ENCODE peak calls at places on chromosomes 2 and 18, in seven cellular contexts. K, X, F, J, W, A and H are unnamed samples.
A peak's percentile ranks its signal among the peaks of the same experiment; 100 is the strongest.

GRCh38 chr2:120834206-120834605 is 98.5 kb downstream of the GLI2 start:
- DNase-seq in J (peak; percentile 5), W (no peak), K (no peak), F (no peak), A (no peak), X (no peak), H (no peak)

GRCh38 chr18:48153641-48154481 is 223.4 kb upstream of the SMAD2 start:
- DNase-seq in J (no peak), K (no peak), A (no peak), W (no peak), F (no peak), X (no peak), H (peak; percentile 18)

GRCh38 chr2:234983011-234983726 is 31.4 kb downstream of the SH3BP4 start:
- DNase-seq in W (no peak), F (no peak), X (no peak), A (no peak), J (no peak), K (no peak), H (no peak)

GRCh38 chr18:1483386-1483785 is 578.7 kb downstream of the ADCYAP1 start:
- DNase-seq in W (no peak), A (no peak), X (no peak), K (no peak), J (no peak), F (no peak), H (peak; percentile 15)

GRCh38 chr2:162403884-162404283 is 60.0 kb downstream of the GCA start:
- DNase-seq in J (no peak), X (no peak), F (no peak), K (no peak), A (peak; percentile 17), W (no peak), H (peak; percentile 75)

GRCh38 chr2:6072757-6073156 is 380.6 kb downstream of the SOX11 start:
- DNase-seq in F (no peak), A (no peak), J (no peak), X (peak; percentile 62), K (no peak), W (no peak), H (no peak)

GRCh38 chr18:23719634-23720201 is 30.5 kb downstream of the LAMA3 start:
- DNase-seq in X (no peak), A (peak; percentile 98), W (no peak), K (peak; percentile 61), F (no peak), J (peak; percentile 84), H (peak; percentile 96)

GRCh38 chr2:66303471-66303870 is 131.5 kb upstream of the MEIS1 start:
- DNase-seq in A (no peak), K (no peak), W (no peak), J (no peak), F (no peak), X (no peak), H (no peak)

GRCh38 chr2:26811261-26811660 is 25.4 kb downstream of the CENPA start:
- DNase-seq in A (no peak), W (no peak), F (no peak), J (no peak), K (no peak), X (no peak), H (no peak)

GRCh38 chr18:58400337-58400885 is 228.5 kb downstream of the ALPK2 start:
- DNase-seq in X (no peak), K (no peak), A (no peak), W (no peak), F (no peak), J (no peak), H (no peak)

GRCh38 chr2:166118180-166118579 is 9.6 kb downstream of the SCN1A start:
- DNase-seq in X (no peak), J (no peak), A (no peak), W (no peak), K (no peak), F (no peak), H (no peak)

GRCh38 chr18:76588591-76589303 is 93.7 kb upstream of the ZNF516 start:
- DNase-seq in A (no peak), F (no peak), J (no peak), W (no peak), X (peak; percentile 27), K (no peak), H (peak; percentile 16)

GRCh38 chr2:1045109-1045508 is 94.5 kb downstream of the SNTG2 start:
- DNase-seq in W (no peak), K (no peak), J (no peak), F (no peak), X (no peak), A (no peak), H (no peak)

GRCh38 chr18:11859282-11859797 is 8.1 kb downstream of the CHMP1B start:
- DNase-seq in K (no peak), W (no peak), X (no peak), J (no peak), A (no peak), F (no peak), H (no peak)

GRCh38 chr2:231011526-231011925 is 15.6 kb downstream of the SPATA3 start:
- DNase-seq in J (no peak), W (no peak), X (no peak), A (no peak), K (no peak), F (no peak), H (no peak)

GRCh38 chr18:3649135-3649558 is 199.2 kb downstream of the TGIF1 start:
- DNase-seq in F (no peak), W (no peak), J (no peak), X (no peak), K (no peak), A (peak; percentile 37), H (no peak)

GRCh38 chr2:118059919-118060478 is 28.3 kb upstream of the INSIG2 start:
- DNase-seq in F (no peak), X (no peak), J (no peak), A (peak; percentile 74), K (no peak), W (no peak), H (no peak)

GRCh38 chr2:151905963-151906632 is 77.9 kb upstream of the ARL5A start:
- DNase-seq in X (no peak), K (no peak), F (no peak), W (no peak), J (no peak), A (no peak), H (no peak)

GRCh38 chr2:180823546-180824141 is 156.8 kb upstream of the UBE2E3 start:
- DNase-seq in J (no peak), F (no peak), W (no peak), K (no peak), X (no peak), A (peak; percentile 57), H (peak; percentile 61)

GRCh38 chr2:237612527-237613357 is 14.6 kb upstream of the LRRFIP1 start:
- DNase-seq in K (no peak), X (no peak), F (no peak), J (no peak), W (no peak), A (no peak), H (no peak)
- TF ChIP-seq CTCF in K (no peak), X (no peak), F (no peak), J (no peak), W (no peak), A (no peak), H (no peak)

DNA sequence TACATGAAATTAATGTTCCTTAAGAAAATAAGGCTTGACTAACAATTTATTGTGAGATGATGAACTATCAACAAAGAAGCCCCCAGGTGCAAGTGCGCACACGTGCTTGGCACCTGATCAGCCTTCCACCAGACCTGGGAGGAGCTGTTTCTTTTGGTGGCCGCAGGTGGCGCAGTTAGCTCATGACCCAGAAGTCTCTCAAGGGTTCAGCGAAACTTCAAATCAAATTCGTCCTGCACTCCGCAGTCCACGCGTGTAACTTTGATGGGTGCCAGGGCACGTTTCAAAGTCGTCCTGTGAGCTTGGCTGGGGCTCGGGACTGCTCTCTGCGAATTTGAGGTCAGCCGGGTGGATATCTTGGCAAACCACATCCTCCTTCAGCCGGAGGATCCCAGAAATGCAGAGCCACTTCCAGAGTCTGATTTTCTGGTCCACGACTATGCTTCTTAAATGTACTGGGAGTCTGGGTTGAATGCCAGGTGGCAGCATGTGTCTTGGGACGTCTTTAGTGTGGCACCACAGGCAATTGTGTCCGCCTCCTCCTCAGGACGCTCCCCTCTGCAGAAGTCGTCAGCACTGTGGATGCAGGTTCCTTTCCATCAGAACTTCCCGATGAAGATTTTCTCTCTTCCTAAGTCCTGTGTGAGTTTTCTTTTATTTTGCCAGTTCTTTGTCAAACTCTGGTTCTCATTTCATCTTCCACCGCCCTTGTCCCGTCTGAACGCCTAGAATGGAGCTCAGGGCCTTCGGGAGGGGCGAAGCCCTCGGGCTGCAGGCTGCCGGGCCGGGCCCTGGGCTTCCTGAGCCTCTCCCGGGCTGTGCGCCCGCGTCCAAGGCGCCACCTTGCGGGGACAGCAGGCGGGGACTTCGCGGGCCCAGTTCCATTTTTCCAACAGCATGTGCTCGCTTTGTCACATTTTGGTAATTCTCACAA is 61.3 kb upstream of the RAPGEF4 start:
- DNase-seq in J (no peak), A (no peak), K (peak; percentile 37), F (no peak), X (peak; percentile 79), W (peak; percentile 50), H (no peak)
- H3K4me3 ChIP-seq in J (no peak overlapping the region), A (no peak overlapping the region), K (no peak overlapping the region), F (no peak overlapping the region), X (no peak overlapping the region), W (peak overlapping the region; percentile 24), H (no peak overlapping the region)

DNA sequence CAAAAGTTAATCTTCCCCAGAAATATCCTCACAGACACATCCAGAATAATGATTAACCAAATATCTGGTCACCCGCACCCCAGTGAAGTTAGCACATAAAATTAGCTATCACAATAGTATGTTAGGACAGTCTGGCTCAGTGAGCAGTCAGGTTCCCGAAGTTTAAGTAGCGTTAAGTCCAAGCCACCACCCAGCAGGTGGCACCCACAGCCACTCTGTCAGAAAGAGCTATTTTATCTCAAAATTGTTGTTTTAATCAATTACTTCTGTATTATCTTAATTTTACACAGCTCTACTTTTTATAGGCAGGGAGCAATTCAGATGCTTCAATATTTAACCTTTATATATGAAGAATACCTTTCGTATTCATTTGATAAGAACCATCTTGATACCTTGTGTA is 537.5 kb downstream of the MBD2 start:
- DNase-seq in J (no peak), X (no peak), K (no peak), F (no peak), W (no peak), A (no peak), H (no peak)
- TF ChIP-seq CTCF in J (peak; percentile 24), X (no peak), K (no peak), F (no peak), W (no peak), A (no peak), H (no peak)

GRCh38 chr2:135531231-135532197 is at the start of gene R3HDM1:
- DNase-seq in K (peak; percentile 99), A (peak; percentile 100), F (peak; percentile 89), J (peak; percentile 96), X (peak; percentile 99), W (peak; percentile 96), H (peak; percentile 100)

GRCh38 chr2:135528006-135528405 is 3.0 kb downstream of the ZRANB3 start:
- DNase-seq in F (no peak), J (no peak), X (no peak), W (no peak), A (no peak), K (no peak), H (no peak)

GRCh38 chr2:135530313-135531230 is at the start of gene ZRANB3:
- DNase-seq in W (peak; percentile 92), K (peak; percentile 96), A (peak; percentile 98), X (peak; percentile 98), J (peak; percentile 96), F (peak; percentile 88), H (peak; percentile 99)

DNA sequence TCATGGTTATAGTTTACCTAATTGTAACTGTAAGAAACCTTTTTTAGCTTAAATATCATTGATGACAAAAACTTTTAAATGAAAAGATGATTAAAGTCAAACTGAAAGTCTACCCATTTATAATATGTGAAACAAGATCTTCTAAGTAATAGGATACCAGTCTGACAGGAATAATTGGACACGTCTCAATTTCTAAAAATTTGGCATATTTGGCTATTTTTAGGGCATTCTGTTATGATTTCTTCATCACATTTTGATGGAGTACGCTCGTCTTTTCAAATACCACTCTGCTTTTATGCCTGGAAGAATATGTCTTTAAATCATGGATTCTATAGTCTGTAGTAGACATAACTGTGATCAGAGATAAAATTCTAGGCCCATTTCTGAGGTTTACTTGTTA is 1.3 kb downstream of the R3HDM1 start:
- DNase-seq in X (no peak), F (no peak), J (no peak), K (no peak), W (no peak), A (no peak), H (no peak)
- H3K4me3 ChIP-seq in X (peak overlapping the region; percentile 69), F (no peak overlapping the region), J (peak overlapping the region; percentile 51), K (no peak overlapping the region), W (peak overlapping the region; percentile 96), A (peak overlapping the region; percentile 4), H (peak overlapping the region; percentile 79)